ENCODE peak calls at places on chromosomes 12 and 14, in eight cellular contexts. F is Caco-2, Y is MG63, E is OCI-LY7, K is lower lobe of right lung, G is HCT116, R is lower leg skin, O is fibroblast of mammary gland. H is an unnamed sample.

GRCh38 chr14:63214417-63215196 is 10.4 kb downstream of the RHOJ start:
- DNase-seq in F (no peak), Y (no peak), E (no peak), K (no peak), G (no peak), R (no peak), O (no peak), H (peak; percentile 2)

GRCh38 chr14:38197001-38197760 is 10.5 kb upstream of the SSTR1 start:
- DNase-seq in F (no peak), Y (no peak), E (peak; percentile 74), K (no peak), G (no peak), R (no peak), O (peak; percentile 33), H (peak; percentile 33)

GRCh38 chr12:117837737-117838050 is 131.1 kb downstream of the KSR2 start:
- DNase-seq in F (no peak), Y (no peak), E (no peak), K (no peak), G (no peak), R (no peak), O (no peak), H (no peak)

GRCh38 chr14:81638656-81639055 is 105.0 kb upstream of the SEL1L start:
- DNase-seq in F (no peak), Y (no peak), E (no peak), K (no peak), G (no peak), R (no peak), O (no peak), H (no peak)

GRCh38 chr12:94596596-94596995 is 53.8 kb downstream of the TMCC3 start:
- DNase-seq in F (no peak), Y (no peak), E (no peak), K (no peak), G (no peak), R (no peak), O (peak; percentile 27), H (peak; percentile 16)

GRCh38 chr12:50707396-50707795 is 56.5 kb upstream of the ATF1 start:
- DNase-seq in F (no peak), Y (no peak), E (no peak), K (no peak), G (no peak), R (no peak), O (no peak), H (no peak)

GRCh38 chr14:104860414-104860813 is 4.7 kb upstream of the CEP170B start:
- DNase-seq in F (no peak), Y (no peak), E (no peak), K (no peak), G (no peak), R (no peak), O (no peak), H (no peak)

GRCh38 chr14:103716091-103716801 is 636 bp downstream of the ZFYVE21 start:
- DNase-seq in F (peak; percentile 40), Y (no peak), E (no peak), K (peak; percentile 72), G (no peak), R (no peak), O (no peak), H (no peak)

GRCh38 chr12:58242803-58243628 is 301.6 kb downstream of the ATP23 start:
- DNase-seq in F (no peak), Y (peak; percentile 65), E (no peak), K (no peak), G (no peak), R (no peak), O (no peak), H (peak; percentile 21)

GRCh38 chr12:66716522-66716921 is 37.6 kb upstream of the GRIP1 start:
- DNase-seq in F (no peak), Y (no peak), E (no peak), K (no peak), G (no peak), R (no peak), O (no peak), H (no peak)

GRCh38 chr12:123142948-123143752 is 7.7 kb downstream of the PITPNM2 start:
- DNase-seq in F (no peak), Y (peak; percentile 49), E (no peak), K (peak; percentile 83), G (peak; percentile 38), R (no peak), O (no peak), H (no peak)

GRCh38 chr12:122399592-122400373 is 22.7 kb downstream of the CLIP1 start:
- DNase-seq in F (peak; percentile 81), Y (peak; percentile 69), E (peak; percentile 84), K (peak; percentile 77), G (peak; percentile 83), R (peak; percentile 80), O (peak; percentile 96), H (peak; percentile 93)

GRCh38 chr14:49971156-49972141 is 78.6 kb downstream of the ARF6 start:
- DNase-seq in F (no peak), Y (no peak), E (peak; percentile 97), K (no peak), G (no peak), R (no peak), O (peak; percentile 80), H (peak; percentile 68)

GRCh38 chr14:49953196-49953595 is 60.3 kb downstream of the ARF6 start:
- DNase-seq in F (no peak), Y (no peak), E (no peak), K (no peak), G (no peak), R (no peak), O (no peak), H (no peak)

GRCh38 chr12:49578471-49579112 is 10.7 kb upstream of the MCRS1 start:
- DNase-seq in F (no peak), Y (no peak), E (no peak), K (no peak), G (no peak), R (no peak), O (no peak), H (no peak)

GRCh38 chr14:71403673-71404072 is 496.4 kb downstream of the PCNX1 start:
- DNase-seq in F (peak; percentile 47), Y (no peak), E (peak; percentile 56), K (no peak), G (peak; percentile 2), R (no peak), O (peak; percentile 40), H (peak; percentile 36)

GRCh38 chr14:93035585-93035916 is 80.2 kb downstream of the ITPK1 start:
- DNase-seq in F (no peak), Y (no peak), E (no peak), K (no peak), G (no peak), R (no peak), O (no peak), H (no peak)

GRCh38 chr14:69948311-69948710 is 69.1 kb downstream of the SMOC1 start:
- DNase-seq in F (no peak), Y (no peak), E (no peak), K (no peak), G (no peak), R (no peak), O (no peak), H (no peak)

DNA sequence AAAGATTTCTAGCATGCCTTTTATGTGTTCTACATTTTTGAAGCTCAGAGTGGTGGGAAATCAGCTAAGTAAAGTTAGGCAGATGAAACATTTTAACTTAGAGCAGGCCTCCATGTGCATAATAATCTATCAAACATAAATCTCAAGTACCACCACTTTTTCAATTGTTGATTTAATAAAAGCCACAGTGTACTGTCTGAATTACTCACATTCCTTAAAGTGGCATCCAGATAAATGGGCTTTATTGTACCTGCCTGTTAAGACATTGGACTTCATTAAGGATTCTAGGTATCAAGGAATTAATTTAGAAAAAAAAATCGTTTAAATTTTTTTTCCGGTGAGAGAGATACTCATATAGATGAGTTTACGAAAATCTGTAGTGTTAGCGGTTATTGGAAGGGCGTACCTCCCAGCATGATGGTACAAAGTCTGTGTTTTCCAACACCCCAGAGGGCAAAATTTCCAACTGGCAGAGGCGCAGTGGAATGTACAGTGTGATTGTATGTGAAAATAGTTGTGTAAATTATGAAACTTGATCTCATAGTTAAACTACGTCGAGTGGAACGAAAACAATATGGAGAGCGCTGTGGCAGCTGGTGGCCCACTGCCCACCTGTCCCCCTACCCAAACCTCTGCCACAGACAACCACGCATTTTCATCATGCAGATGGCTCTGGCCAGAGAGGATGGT is 25.0 kb downstream of the ELK3 start:
- DNase-seq in F (no peak), Y (no peak), E (no peak), K (no peak), G (no peak), R (no peak), O (no peak), H (no peak)
- H3K4me3 ChIP-seq in F (no peak overlapping the region), Y (no peak overlapping the region), E (no peak overlapping the region), K (no peak overlapping the region), G (peak overlapping the region; percentile 33), R (no peak overlapping the region), O (no peak overlapping the region), H (no peak overlapping the region)

DNA sequence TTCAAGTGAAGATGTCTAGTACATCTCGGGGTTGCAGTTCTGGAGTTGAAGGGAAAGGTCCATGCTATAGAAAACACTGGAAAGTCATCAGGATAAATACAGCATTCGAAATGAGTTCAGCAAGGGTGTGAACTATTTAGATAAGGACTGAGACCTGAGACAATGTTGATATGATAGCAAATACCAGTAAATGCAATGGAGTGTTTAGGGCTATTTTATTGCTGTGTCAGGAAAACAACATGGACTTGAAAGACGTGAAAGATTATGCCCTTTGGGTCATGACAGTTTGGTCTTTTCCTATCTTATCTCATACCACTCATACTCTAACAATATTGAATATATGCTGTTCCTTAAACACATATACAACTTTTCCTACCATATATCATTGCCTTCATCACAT is 1776.2 kb upstream of the SEL1L start:
- DNase-seq in F (no peak), Y (no peak), E (no peak), K (no peak), G (no peak), R (no peak), O (no peak), H (no peak)
- H3K4me3 ChIP-seq in F (no peak overlapping the region), Y (no peak overlapping the region), E (no peak overlapping the region), K (no peak overlapping the region), G (no peak overlapping the region), R (no peak overlapping the region), O (no peak overlapping the region), H (no peak overlapping the region)

GRCh38 chr12:6699259-6699988 is 1.2 kb downstream of the PIANP start:
- DNase-seq in F (no peak), Y (no peak), E (no peak), K (no peak), G (no peak), R (no peak), O (no peak), H (no peak)
- H3K4me3 ChIP-seq in F (no peak overlapping the region), Y (no peak overlapping the region), E (peak overlapping the region; percentile 69), K (peak overlapping the region; percentile 46), G (no peak overlapping the region), R (no peak overlapping the region), O (peak overlapping the region; percentile 31), H (peak overlapping the region; percentile 56)

DNA sequence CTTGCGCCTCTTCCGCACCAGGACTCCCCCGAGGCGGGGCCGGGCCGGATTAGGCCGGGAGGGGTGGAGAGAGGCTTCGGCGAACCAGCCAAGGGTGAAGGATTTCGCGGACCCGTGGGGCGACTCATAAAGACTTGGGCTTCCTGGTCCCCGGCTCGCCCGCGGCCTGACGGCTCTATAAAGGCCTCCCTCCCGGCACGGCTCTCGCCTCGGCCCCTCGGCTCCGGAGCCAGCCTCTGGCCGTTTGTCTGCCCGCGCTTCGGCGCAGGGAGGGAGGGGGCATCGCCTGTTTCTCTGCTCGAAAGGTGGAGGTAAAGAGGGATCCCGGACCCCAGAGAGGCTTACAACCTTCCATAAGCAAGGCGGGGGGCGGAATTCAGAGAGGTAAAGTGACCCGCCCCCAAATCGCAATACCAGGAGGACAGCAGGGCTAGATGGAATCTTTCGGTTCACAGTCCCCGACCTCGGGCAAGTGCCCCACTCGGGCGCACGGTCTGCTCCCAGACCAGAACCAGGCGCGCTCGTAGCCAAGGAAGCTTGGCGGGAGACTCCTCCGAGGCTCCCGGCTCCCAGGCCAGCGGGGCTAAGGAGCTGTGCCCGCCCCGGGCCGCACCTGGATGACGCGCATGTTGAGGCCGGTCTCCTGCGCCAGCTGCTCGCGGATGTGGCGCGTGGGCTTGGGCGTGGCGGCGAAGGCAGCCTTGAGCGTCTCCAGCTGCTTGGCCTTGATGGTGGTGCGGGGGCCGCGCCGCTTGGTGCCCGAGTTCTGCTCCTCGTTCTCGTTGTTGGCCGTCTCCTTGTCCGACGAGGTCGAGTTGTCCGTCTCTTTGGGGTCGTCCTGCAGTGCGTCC is 3.9 kb downstream of the LHX5 start:
- DNase-seq in F (peak; percentile 50), Y (no peak), E (no peak), K (no peak), G (no peak), R (no peak), O (no peak), H (no peak)
- H3K4me3 ChIP-seq in F (peak overlapping the region; percentile 55), Y (no peak overlapping the region), E (no peak overlapping the region), K (peak overlapping the region; percentile 41), G (peak overlapping the region; percentile 53), R (no peak overlapping the region), O (peak overlapping the region; percentile 16), H (peak overlapping the region; percentile 51)

H was measured in fibroblast of villous mesenchyme.